ENCODE peak calls at places on chromosomes 13 and 19, in nine cellular contexts. G is CD8-positive, alpha-beta T cell; B is ovary; J is left ventricle myocardium inferior; X is right lobe of liver; T is left lung; O is colonic mucosa; K is lower lobe of right lung; E is osteoblast. N is an unnamed sample.

GRCh38 chr19:39230096-39230764 is 14.6 kb downstream of the IFNL3 start:
- DNase-seq in G (no peak), B (no peak), J (no peak), X (no peak), T (no peak), O (no peak), K (no peak), E (no peak), N (no peak)

GRCh38 chr13:33285420-33286124 is at the start of gene STARD13:
- DNase-seq in G (no peak), B (peak; percentile 92), J (peak; percentile 94), X (peak; percentile 96), T (peak; percentile 86), O (peak; percentile 97), K (peak; percentile 90), E (peak; percentile 82), N (peak; percentile 94)

GRCh38 chr13:101019126-101019525 is 344.5 kb upstream of the TMTC4 start:
- DNase-seq in G (no peak), B (no peak), J (no peak), X (no peak), T (no peak), O (no peak), K (no peak), E (no peak), N (no peak)

GRCh38 chr13:42011601-42012401 is 36.6 kb upstream of the DGKH start:
- DNase-seq in G (no peak), B (peak; percentile 35), J (no peak), X (no peak), T (no peak), O (no peak), K (no peak), E (no peak), N (peak; percentile 53)

GRCh38 chr13:31970237-31970930 is 61.2 kb upstream of the FRY start:
- DNase-seq in G (no peak), B (no peak), J (no peak), X (no peak), T (no peak), O (no peak), K (no peak), E (no peak), N (no peak)

GRCh38 chr19:54179921-54180452 is 7.0 kb upstream of the TMC4 start:
- DNase-seq in G (no peak), B (no peak), J (no peak), X (no peak), T (peak; percentile 47), O (peak; percentile 75), K (peak; percentile 47), E (peak; percentile 93), N (no peak)

GRCh38 chr13:29911781-29912478 is 61.5 kb upstream of the UBL3 start:
- DNase-seq in G (no peak), B (no peak), J (no peak), X (no peak), T (no peak), O (no peak), K (no peak), E (no peak), N (no peak)

GRCh38 chr19:15210323-15210774 is 9.6 kb upstream of the NOTCH3 start:
- DNase-seq in G (no peak), B (no peak), J (peak; percentile 44), X (no peak), T (peak; percentile 86), O (no peak), K (peak; percentile 83), E (peak; percentile 96), N (no peak)

GRCh38 chr13:66076417-66076816 is 1153.7 kb downstream of the PCDH9 start:
- DNase-seq in G (no peak), B (no peak), J (no peak), X (no peak), T (no peak), O (no peak), K (no peak), E (peak; percentile 41), N (no peak)

GRCh38 chr13:79936368-79937136 is 404.4 kb downstream of the SPRY2 start:
- DNase-seq in G (no peak), B (no peak), J (no peak), X (no peak), T (no peak), O (no peak), K (no peak), E (peak; percentile 77), N (no peak)

GRCh38 chr19:36508325-36508724 is 19.0 kb upstream of the ZNF566 start:
- DNase-seq in G (no peak), B (no peak), J (no peak), X (no peak), T (no peak), O (no peak), K (no peak), E (no peak), N (no peak)

GRCh38 chr19:36514012-36514612 is 14.0 kb downstream of the ZNF260 start:
- DNase-seq in G (no peak), B (no peak), J (no peak), X (no peak), T (no peak), O (no peak), K (no peak), E (no peak), N (no peak)
- H3K9me3 ChIP-seq in G (peaks cover 52% of the 10 kb centered on the region), B (peaks cover 30% of the 10 kb centered on the region), J (peaks cover 100% of the 10 kb centered on the region), X (peaks cover 23% of the 10 kb centered on the region), T (peaks cover 100% of the 10 kb centered on the region), O (peaks cover 23% of the 10 kb centered on the region), K (peaks cover 100% of the 10 kb centered on the region), E (peaks cover 35% of the 10 kb centered on the region), N (peaks cover 63% of the 10 kb centered on the region)

GRCh38 chr19:55635856-55636440 is 4.9 kb upstream of the ZNF580 start:
- DNase-seq in G (peak; percentile 4), B (no peak), J (no peak), X (no peak), T (peak; percentile 9), O (no peak), K (no peak), E (peak; percentile 82), N (no peak)

GRCh38 chr19:55638864-55639359 is 1.9 kb upstream of the ZNF580 start:
- DNase-seq in G (peak; percentile 74), B (peak; percentile 48), J (no peak), X (no peak), T (peak; percentile 41), O (no peak), K (no peak), E (peak; percentile 82), N (peak; percentile 78)

GRCh38 chr19:55635334-55635717 is 5.5 kb upstream of the ZNF580 start:
- DNase-seq in G (peak; percentile 20), B (peak; percentile 47), J (no peak), X (no peak), T (peak; percentile 70), O (no peak), K (no peak), E (peak; percentile 86), N (no peak)

GRCh38 chr19:55636723-55637122 is 4.1 kb upstream of the ZNF580 start:
- DNase-seq in G (peak; percentile 13), B (no peak), J (no peak), X (no peak), T (no peak), O (no peak), K (no peak), E (peak; percentile 69), N (no peak)

GRCh38 chr19:55637534-55637933 is 3.3 kb upstream of the ZNF580 start:
- DNase-seq in G (no peak), B (peak; percentile 28), J (no peak), X (no peak), T (peak; percentile 57), O (no peak), K (no peak), E (peak; percentile 11), N (no peak)
- H3K4me1 ChIP-seq in G (peaks cover 37% of the 10 kb centered on the region), B (peaks cover 14% of the 10 kb centered on the region), J (peaks cover 85% of the 10 kb centered on the region), X (peaks cover 6% of the 10 kb centered on the region), T (peaks cover 17% of the 10 kb centered on the region), O (peaks cover 27% of the 10 kb centered on the region), K (peaks cover 74% of the 10 kb centered on the region), E (peaks cover 21% of the 10 kb centered on the region), N (peaks cover 16% of the 10 kb centered on the region)

GRCh38 chr13:26601669-26602068 is 44.2 kb downstream of the WASF3 start:
- DNase-seq in G (no peak), B (no peak), J (no peak), X (no peak), T (no peak), O (no peak), K (no peak), E (no peak), N (no peak)
- TF ChIP-seq CTCF in G (no peak), B (no peak), J (peak; percentile 29), X (peak; percentile 18), T (no peak), O (no peak), K (no peak), E (peak; percentile 8), N (no peak)

GRCh38 chr19:36747750-36748149 is 24.9 kb downstream of the ZNF850 start:
- DNase-seq in G (no peak), B (no peak), J (no peak), X (no peak), T (no peak), O (no peak), K (no peak), E (no peak), N (no peak)
- H3K9me3 ChIP-seq in G (peaks cover 64% of the 10 kb centered on the region), B (peaks cover 11% of the 10 kb centered on the region), J (peaks cover 100% of the 10 kb centered on the region), X (peaks cover 32% of the 10 kb centered on the region), T (peaks cover 100% of the 10 kb centered on the region), O (peaks cover 7% of the 10 kb centered on the region), K (peaks cover 98% of the 10 kb centered on the region), E (peaks cover 61% of the 10 kb centered on the region), N (peaks cover 71% of the 10 kb centered on the region)

N was measured in Caco-2.